ENCODE peak calls at places on chromosomes 3 and 15, in six cellular contexts. E, R, P, T, V and F are unnamed samples.

GRCh38 chr3:37580237-37580636 is 281.4 kb upstream of the CTDSPL start:
- DNase-seq in E (no peak), R (peak), P (no peak), T (no peak), V (no peak), F (no peak)

GRCh38 chr3:133881492-133881891 is 14.2 kb downstream of the RAB6B start:
- DNase-seq in E (no peak), R (no peak), P (no peak), T (no peak), V (no peak), F (no peak)

GRCh38 chr3:185940951-185941350 is 3.1 kb upstream of the TRA2B start:
- DNase-seq in E (no peak), R (no peak), P (no peak), T (no peak), V (no peak), F (no peak)

GRCh38 chr3:28951773-28952556 is 328.9 kb upstream of the RBMS3 start:
- DNase-seq in E (no peak), R (no peak), P (no peak), T (no peak), V (no peak), F (no peak)

GRCh38 chr3:45110185-45110833 is 35.9 kb downstream of the CDCP1 start:
- DNase-seq in E (no peak), R (no peak), P (no peak), T (peak), V (no peak), F (no peak)

GRCh38 chr3:112499328-112499727 is at the start of gene BTLA:
- DNase-seq in E (no peak), R (no peak), P (no peak), T (no peak), V (no peak), F (no peak)

GRCh38 chr3:48411606-48412374 is 18.1 kb downstream of the PLXNB1 start:
- DNase-seq in E (no peak), R (peak), P (no peak), T (no peak), V (no peak), F (no peak)

GRCh38 chr3:46849098-46849631 is 14.1 kb downstream of the MYL3 start:
- DNase-seq in E (no peak), R (no peak), P (no peak), T (no peak), V (no peak), F (no peak)

GRCh38 chr3:149657458-149657795 is 398 bp downstream of the WWTR1 start:
- DNase-seq in E (no peak), R (peak), P (no peak), T (no peak), V (no peak), F (peak)

GRCh38 chr15:63905558-63906265 is 72.0 kb upstream of the HERC1 start:
- DNase-seq in E (no peak), R (no peak), P (no peak), T (peak), V (no peak), F (no peak)

GRCh38 chr15:98358971-98359370 is 289.4 kb upstream of the IGF1R start:
- DNase-seq in E (no peak), R (no peak), P (no peak), T (no peak), V (no peak), F (no peak)

GRCh38 chr3:165259518-165260193 is 63.5 kb upstream of the SLITRK3 start:
- DNase-seq in E (no peak), R (no peak), P (no peak), T (no peak), V (no peak), F (no peak)

GRCh38 chr3:186380622-186381380 is 18.8 kb upstream of the DGKG start:
- DNase-seq in E (no peak), R (no peak), P (no peak), T (no peak), V (no peak), F (no peak)

GRCh38 chr3:171181907-171182690 is 155.6 kb upstream of the SLC2A2 start:
- DNase-seq in E (no peak), R (no peak), P (no peak), T (no peak), V (no peak), F (no peak)

GRCh38 chr3:20326537-20326936 is 140.5 kb upstream of the SGO1 start:
- DNase-seq in E (no peak), R (no peak), P (no peak), T (no peak), V (no peak), F (no peak)

GRCh38 chr3:141093971-141094401 is 42.8 kb downstream of the SPSB4 start:
- DNase-seq in E (no peak), R (no peak), P (no peak), T (no peak), V (no peak), F (peak)

GRCh38 chr15:89492111-89492641 is 4.2 kb downstream of the RHCG start:
- DNase-seq in E (no peak), R (peak), P (no peak), T (peak), V (no peak), F (no peak)

GRCh38 chr15:47673343-47673761 is 44.0 kb upstream of the SEMA6D start:
- DNase-seq in E (no peak), R (no peak), P (no peak), T (no peak), V (no peak), F (no peak)

GRCh38 chr3:127751163-127751621 is 71.1 kb downstream of the MGLL start:
- DNase-seq in E (no peak), R (no peak), P (no peak), T (no peak), V (no peak), F (no peak)

GRCh38 chr15:95325763-95326688 is 1004.5 kb upstream of the NR2F2 start:
- DNase-seq in E (no peak), R (no peak), P (no peak), T (no peak), V (no peak), F (no peak)

GRCh38 chr3:46887980-46888494 is 10.5 kb downstream of the PTH1R start:
- DNase-seq in E (no peak), R (no peak), P (no peak), T (no peak), V (no peak), F (no peak)

GRCh38 chr15:99102332-99103235 is 2.3 kb upstream of the SYNM start:
- DNase-seq in E (no peak), R (no peak), P (no peak), T (no peak), V (no peak), F (no peak)

GRCh38 chr3:29065211-29065785 is 215.6 kb upstream of the RBMS3 start:
- DNase-seq in E (no peak), R (peak), P (no peak), T (no peak), V (peak), F (peak)

GRCh38 chr15:39631357-39631756 is 50.5 kb downstream of the THBS1 start:
- DNase-seq in E (no peak), R (no peak), P (no peak), T (no peak), V (no peak), F (no peak)

GRCh38 chr15:66599536-66600239 is 33.9 kb upstream of the LCTL start:
- DNase-seq in E (no peak), R (no peak), P (no peak), T (no peak), V (no peak), F (no peak)

GRCh38 chr3:39150803-39151631 is 2.4 kb downstream of the CSRNP1 start:
- DNase-seq in E (peak), R (peak), P (no peak), T (no peak), V (peak), F (peak)

GRCh38 chr15:69414702-69415161 is 583 bp downstream of the KIF23 start:
- DNase-seq in E (no peak), R (no peak), P (no peak), T (peak), V (peak), F (no peak)